ENCODE peak calls at places on chromosome 5, in four cellular contexts. I is activated T-helper 1 cell treated with anti-CD3 and anti-CD28 coated beads, Interleukin-2, amount 50 U/mL, for 16 hours; Z is fibroblast of gingiva; R is cerebellar nuclear complex. T is an unnamed sample.

GRCh38 chr5:130923543-130924159 is 241.4 kb downstream of the HINT1 start:
- DNase-seq in I (no peak), Z (no peak), R (no peak), T (no peak)

GRCh38 chr5:143050183-143050582 is 280.0 kb downstream of the ARHGAP26 start:
- DNase-seq in I (no peak), Z (no peak), R (no peak), T (no peak)

GRCh38 chr5:78287833-78288232 is 6.7 kb downstream of the AP3B1 start:
- DNase-seq in I (no peak), Z (peak), R (no peak), T (peak)

GRCh38 chr5:128334010-128334716 is 203.9 kb downstream of the FBN2 start:
- DNase-seq in I (no peak), Z (no peak), R (no peak), T (no peak)

GRCh38 chr5:31193591-31194457 is at the start of gene CDH6:
- DNase-seq in I (no peak), Z (peak), R (no peak), T (peak)

GRCh38 chr5:148457183-148457620 is 73.4 kb downstream of the FBXO38 start:
- DNase-seq in I (no peak), Z (no peak), R (no peak), T (no peak)

GRCh38 chr5:98519530-98519929 is 253.9 kb upstream of the RGMB start:
- DNase-seq in I (no peak), Z (no peak), R (no peak), T (no peak)

GRCh38 chr5:9863486-9863885 is 233.3 kb upstream of the TAS2R1 start:
- DNase-seq in I (no peak), Z (no peak), R (no peak), T (no peak)

GRCh38 chr5:132250547-132250946 is 6.9 kb upstream of the PDLIM4 start:
- DNase-seq in I (no peak), Z (no peak), R (no peak), T (no peak)

GRCh38 chr5:59123595-59124561 is 541.0 kb downstream of the RAB3C start:
- DNase-seq in I (no peak), Z (no peak), R (no peak), T (no peak)

GRCh38 chr5:68884893-68885292 is 208.9 kb upstream of the SLC30A5 start:
- DNase-seq in I (no peak), Z (no peak), R (no peak), T (no peak)

GRCh38 chr5:89265511-89266169 is 382.7 kb upstream of the MEF2C start:
- DNase-seq in I (no peak), Z (peak), R (no peak), T (peak)

GRCh38 chr5:174736351-174736721 is 12.0 kb downstream of the MSX2 start:
- DNase-seq in I (no peak), Z (peak), R (no peak), T (peak)

GRCh38 chr5:163567811-163568210 is 62.4 kb downstream of the MAT2B start:
- DNase-seq in I (no peak), Z (no peak), R (no peak), T (no peak)

GRCh38 chr5:133026664-133027153 is 360 bp upstream of the ZCCHC10 start:
- DNase-seq in I (no peak), Z (no peak), R (no peak), T (no peak)

GRCh38 chr5:126508962-126509279 is 85.7 kb downstream of the GRAMD2B start:
- DNase-seq in I (no peak), Z (peak), R (no peak), T (no peak)

GRCh38 chr5:1254196-1254595 is 29.0 kb downstream of the SLC6A18 start:
- DNase-seq in I (no peak), Z (no peak), R (no peak), T (no peak)

GRCh38 chr5:176533894-176534611 is 3.1 kb downstream of the RNF44 start:
- DNase-seq in I (no peak), Z (no peak), R (no peak), T (no peak)

GRCh38 chr5:55421074-55421529 is 113.3 kb downstream of the MTREX start:
- DNase-seq in I (no peak), Z (peak), R (no peak), T (no peak)

GRCh38 chr5:36982146-36982545 is 105.6 kb downstream of the NIPBL start:
- DNase-seq in I (no peak), Z (no peak), R (no peak), T (peak)

GRCh38 chr5:111127453-111128195 is 35.5 kb downstream of the WDR36 start:
- DNase-seq in I (no peak), Z (no peak), R (no peak), T (no peak)

GRCh38 chr5:171152382-171152781 is 156.7 kb upstream of the TLX3 start:
- DNase-seq in I (no peak), Z (peak), R (no peak), T (peak)

GRCh38 chr5:154298060-154298459 is 107.5 kb downstream of the GALNT10 start:
- DNase-seq in I (no peak), Z (no peak), R (no peak), T (no peak)

GRCh38 chr5:138668451-138668850 is 84.8 kb upstream of the CTNNA1 start:
- DNase-seq in I (no peak), Z (no peak), R (no peak), T (no peak)